ENCODE peak calls at places on chromosomes 6 and 20, in four cellular contexts. One of them, this sample, is unnamed.

GRCh38 chr20:36116813-36117441 is 37.6 kb upstream of the EPB41L1 start:
- DNase-seq in CD4-positive, alpha-beta T cell: no peak
- DNase-seq in neural crest cell: no peak
- DNase-seq in activated T-helper 1 cell treated with Interleukin-2 at 50 U/mL for 16 hours: no peak
- DNase-seq in this sample: no peak

GRCh38 chr6:146357578-146358340 is 185.9 kb upstream of the RAB32 start:
- DNase-seq in CD4-positive, alpha-beta T cell: no peak
- DNase-seq in neural crest cell: no peak
- DNase-seq in activated T-helper 1 cell treated with Interleukin-2 at 50 U/mL for 16 hours: no peak
- DNase-seq in this sample: no peak

GRCh38 chr6:159761135-159761872 is 541 bp upstream of the ACAT2 start:
- DNase-seq in CD4-positive, alpha-beta T cell: peak; percentile 17
- DNase-seq in neural crest cell: peak; percentile 38
- DNase-seq in activated T-helper 1 cell treated with Interleukin-2 at 50 U/mL for 16 hours: no peak
- DNase-seq in this sample: no peak

GRCh38 chr6:168133707-168134398 is 54.8 kb upstream of the FRMD1 start:
- DNase-seq in CD4-positive, alpha-beta T cell: no peak
- DNase-seq in neural crest cell: no peak
- DNase-seq in activated T-helper 1 cell treated with Interleukin-2 at 50 U/mL for 16 hours: no peak
- DNase-seq in this sample: peak; percentile 13

GRCh38 chr20:24081077-24081476 is 92.5 kb upstream of the GGTLC1 start:
- DNase-seq in CD4-positive, alpha-beta T cell: no peak
- DNase-seq in neural crest cell: no peak
- DNase-seq in activated T-helper 1 cell treated with Interleukin-2 at 50 U/mL for 16 hours: no peak
- DNase-seq in this sample: no peak

GRCh38 chr6:72623808-72624207 is 1.9 kb downstream of the KCNQ5 start:
- DNase-seq in CD4-positive, alpha-beta T cell: no peak
- DNase-seq in neural crest cell: no peak
- DNase-seq in activated T-helper 1 cell treated with Interleukin-2 at 50 U/mL for 16 hours: no peak
- DNase-seq in this sample: no peak

GRCh38 chr20:58990651-58991445 is 9.8 kb downstream of the NELFCD start:
- DNase-seq in CD4-positive, alpha-beta T cell: no peak
- DNase-seq in neural crest cell: no peak
- DNase-seq in activated T-helper 1 cell treated with Interleukin-2 at 50 U/mL for 16 hours: no peak
- DNase-seq in this sample: no peak

GRCh38 chr20:54469952-54470351 is 5.4 kb upstream of the DOK5 start:
- DNase-seq in CD4-positive, alpha-beta T cell: no peak
- DNase-seq in neural crest cell: no peak
- DNase-seq in activated T-helper 1 cell treated with Interleukin-2 at 50 U/mL for 16 hours: no peak
- DNase-seq in this sample: no peak

GRCh38 chr6:25248100-25248499 is 31.1 kb upstream of the CARMIL1 start:
- DNase-seq in CD4-positive, alpha-beta T cell: no peak
- DNase-seq in neural crest cell: no peak
- DNase-seq in activated T-helper 1 cell treated with Interleukin-2 at 50 U/mL for 16 hours: no peak
- DNase-seq in this sample: no peak

GRCh38 chr6:88477411-88477810 is 311.3 kb upstream of the CNR1 start:
- DNase-seq in CD4-positive, alpha-beta T cell: no peak
- DNase-seq in neural crest cell: no peak
- DNase-seq in activated T-helper 1 cell treated with Interleukin-2 at 50 U/mL for 16 hours: no peak
- DNase-seq in this sample: no peak

GRCh38 chr6:164108869-164109769 is 694.6 kb downstream of the QKI start:
- DNase-seq in CD4-positive, alpha-beta T cell: no peak
- DNase-seq in neural crest cell: no peak
- DNase-seq in activated T-helper 1 cell treated with Interleukin-2 at 50 U/mL for 16 hours: no peak
- DNase-seq in this sample: no peak

GRCh38 chr6:111920581-111920980 is 47.3 kb upstream of the FYN start:
- DNase-seq in CD4-positive, alpha-beta T cell: no peak
- DNase-seq in neural crest cell: no peak
- DNase-seq in activated T-helper 1 cell treated with Interleukin-2 at 50 U/mL for 16 hours: no peak
- DNase-seq in this sample: no peak

GRCh38 chr6:110468696-110469095 is 7.7 kb downstream of the SLC22A16 start:
- DNase-seq in CD4-positive, alpha-beta T cell: no peak
- DNase-seq in neural crest cell: no peak
- DNase-seq in activated T-helper 1 cell treated with Interleukin-2 at 50 U/mL for 16 hours: no peak
- DNase-seq in this sample: no peak

GRCh38 chr6:53476979-53477378 is 67.9 kb downstream of the GCLC start:
- DNase-seq in CD4-positive, alpha-beta T cell: no peak
- DNase-seq in neural crest cell: no peak
- DNase-seq in activated T-helper 1 cell treated with Interleukin-2 at 50 U/mL for 16 hours: no peak
- DNase-seq in this sample: no peak

GRCh38 chr20:63552481-63553249 is 1.3 kb upstream of the FNDC11 start:
- DNase-seq in CD4-positive, alpha-beta T cell: peak; percentile 59
- DNase-seq in neural crest cell: no peak
- DNase-seq in activated T-helper 1 cell treated with Interleukin-2 at 50 U/mL for 16 hours: peak; percentile 42
- DNase-seq in this sample: no peak

GRCh38 chr6:33589723-33590530 is 9.9 kb upstream of the BAK1 start:
- DNase-seq in CD4-positive, alpha-beta T cell: peak; percentile 36
- DNase-seq in neural crest cell: peak; percentile 66
- DNase-seq in activated T-helper 1 cell treated with Interleukin-2 at 50 U/mL for 16 hours: no peak
- DNase-seq in this sample: peak; percentile 72

GRCh38 chr20:46970937-46971630 is 76.4 kb downstream of the EYA2 start:
- DNase-seq in CD4-positive, alpha-beta T cell: no peak
- DNase-seq in neural crest cell: peak; percentile 23
- DNase-seq in activated T-helper 1 cell treated with Interleukin-2 at 50 U/mL for 16 hours: no peak
- DNase-seq in this sample: peak; percentile 64

GRCh38 chr20:20399705-20400104 is 31.8 kb downstream of the INSM1 start:
- DNase-seq in CD4-positive, alpha-beta T cell: no peak
- DNase-seq in neural crest cell: no peak
- DNase-seq in activated T-helper 1 cell treated with Interleukin-2 at 50 U/mL for 16 hours: no peak
- DNase-seq in this sample: no peak

GRCh38 chr20:20711413-20711812 is 1.0 kb downstream of the RALGAPA2 start:
- DNase-seq in CD4-positive, alpha-beta T cell: peak; percentile 11
- DNase-seq in neural crest cell: no peak
- DNase-seq in activated T-helper 1 cell treated with Interleukin-2 at 50 U/mL for 16 hours: no peak
- DNase-seq in this sample: peak; percentile 22

GRCh38 chr20:6767536-6768227 is at the start of gene BMP2:
- DNase-seq in CD4-positive, alpha-beta T cell: no peak
- DNase-seq in neural crest cell: peak; percentile 38
- DNase-seq in activated T-helper 1 cell treated with Interleukin-2 at 50 U/mL for 16 hours: no peak
- DNase-seq in this sample: peak; percentile 86

GRCh38 chr6:37323568-37323967 is 30.2 kb upstream of the RNF8 start:
- DNase-seq in CD4-positive, alpha-beta T cell: no peak
- DNase-seq in neural crest cell: no peak
- DNase-seq in activated T-helper 1 cell treated with Interleukin-2 at 50 U/mL for 16 hours: no peak
- DNase-seq in this sample: no peak

GRCh38 chr6:151010111-151010510 is 144.6 kb downstream of the MTHFD1L start:
- DNase-seq in CD4-positive, alpha-beta T cell: no peak
- DNase-seq in neural crest cell: no peak
- DNase-seq in activated T-helper 1 cell treated with Interleukin-2 at 50 U/mL for 16 hours: no peak
- DNase-seq in this sample: no peak

GRCh38 chr6:106496791-106497190 is 132.5 kb downstream of the RTN4IP1 start:
- DNase-seq in CD4-positive, alpha-beta T cell: no peak
- DNase-seq in neural crest cell: no peak
- DNase-seq in activated T-helper 1 cell treated with Interleukin-2 at 50 U/mL for 16 hours: no peak
- DNase-seq in this sample: no peak

GRCh38 chr6:14466278-14466677 is 348.7 kb downstream of the CD83 start:
- DNase-seq in CD4-positive, alpha-beta T cell: no peak
- DNase-seq in neural crest cell: no peak
- DNase-seq in activated T-helper 1 cell treated with Interleukin-2 at 50 U/mL for 16 hours: no peak
- DNase-seq in this sample: no peak

GRCh38 chr6:169450097-169450496 is 196.5 kb upstream of the THBS2 start:
- DNase-seq in CD4-positive, alpha-beta T cell: no peak
- DNase-seq in neural crest cell: no peak
- DNase-seq in activated T-helper 1 cell treated with Interleukin-2 at 50 U/mL for 16 hours: no peak
- DNase-seq in this sample: no peak

GRCh38 chr6:89347825-89348224 is 4.7 kb downstream of the UBE2J1 start:
- DNase-seq in CD4-positive, alpha-beta T cell: no peak
- DNase-seq in neural crest cell: no peak
- DNase-seq in activated T-helper 1 cell treated with Interleukin-2 at 50 U/mL for 16 hours: no peak
- DNase-seq in this sample: no peak

GRCh38 chr6:169854083-169854725 is 102.8 kb downstream of the ERMARD start:
- DNase-seq in CD4-positive, alpha-beta T cell: no peak
- DNase-seq in neural crest cell: no peak
- DNase-seq in activated T-helper 1 cell treated with Interleukin-2 at 50 U/mL for 16 hours: no peak
- DNase-seq in this sample: no peak

GRCh38 chr6:117615981-117616961 is 14.0 kb upstream of the GOPC start:
- DNase-seq in CD4-positive, alpha-beta T cell: peak; percentile 12
- DNase-seq in neural crest cell: no peak
- DNase-seq in activated T-helper 1 cell treated with Interleukin-2 at 50 U/mL for 16 hours: no peak
- DNase-seq in this sample: no peak

GRCh38 chr20:38827770-38828281 is 22.3 kb downstream of the PPP1R16B start:
- DNase-seq in CD4-positive, alpha-beta T cell: no peak
- DNase-seq in neural crest cell: no peak
- DNase-seq in activated T-helper 1 cell treated with Interleukin-2 at 50 U/mL for 16 hours: no peak
- DNase-seq in this sample: no peak

GRCh38 chr6:170374571-170375444 is 68.2 kb downstream of the FAM120B start:
- DNase-seq in CD4-positive, alpha-beta T cell: no peak
- DNase-seq in neural crest cell: no peak
- DNase-seq in activated T-helper 1 cell treated with Interleukin-2 at 50 U/mL for 16 hours: no peak
- DNase-seq in this sample: no peak

GRCh38 chr6:169931223-169931760 is 179.9 kb downstream of the ERMARD start:
- DNase-seq in CD4-positive, alpha-beta T cell: no peak
- DNase-seq in neural crest cell: no peak
- DNase-seq in activated T-helper 1 cell treated with Interleukin-2 at 50 U/mL for 16 hours: no peak
- DNase-seq in this sample: no peak

GRCh38 chr6:13633343-13633742 is 18.2 kb downstream of the NOL7 start:
- DNase-seq in CD4-positive, alpha-beta T cell: no peak
- DNase-seq in neural crest cell: no peak
- DNase-seq in activated T-helper 1 cell treated with Interleukin-2 at 50 U/mL for 16 hours: no peak
- DNase-seq in this sample: no peak

GRCh38 chr6:29981211-29981812 is 39.0 kb downstream of the HLA-A start:
- DNase-seq in CD4-positive, alpha-beta T cell: no peak
- DNase-seq in neural crest cell: no peak
- DNase-seq in activated T-helper 1 cell treated with Interleukin-2 at 50 U/mL for 16 hours: no peak
- DNase-seq in this sample: no peak

GRCh38 chr6:1327630-1328029 is 15.7 kb downstream of the FOXQ1 start:
- DNase-seq in CD4-positive, alpha-beta T cell: no peak
- DNase-seq in neural crest cell: no peak
- DNase-seq in activated T-helper 1 cell treated with Interleukin-2 at 50 U/mL for 16 hours: no peak
- DNase-seq in this sample: no peak